ENCODE peak calls at places on chromosomes 16 and 17, in seven cellular contexts. E is cardiac muscle cell; L is hypothalamus; Z is T-helper 1 cell; B is effector CD8-positive, alpha-beta T cell; A is GM04504; N is HCT116. J is an unnamed sample.

GRCh38 chr17:20191066-20191465 is 181.9 kb downstream of the SPECC1 start:
- DNase-seq in E (peak), L (no peak), Z (no peak), B (no peak), A (peak), N (no peak), J (no peak)

GRCh38 chr17:73643012-73643845 is 1.0 kb downstream of the SDK2 start:
- DNase-seq in E (peak), L (peak), Z (no peak), B (no peak), A (no peak), N (no peak), J (no peak)

GRCh38 chr16:13956635-13957196 is 36.8 kb downstream of the ERCC4 start:
- DNase-seq in E (no peak), L (no peak), Z (no peak), B (no peak), A (no peak), N (no peak), J (no peak)

GRCh38 chr16:15811416-15811777 is 45.4 kb downstream of the MYH11 start:
- DNase-seq in E (no peak), L (no peak), Z (no peak), B (no peak), A (no peak), N (no peak), J (no peak)

GRCh38 chr17:8384801-8385335 is 1.9 kb upstream of the RPL26 start:
- DNase-seq in E (peak), L (no peak), Z (no peak), B (no peak), A (peak), N (peak), J (peak)

GRCh38 chr16:79658301-79659001 is 57.9 kb upstream of the MAF start:
- DNase-seq in E (peak), L (no peak), Z (no peak), B (no peak), A (no peak), N (no peak), J (peak)

GRCh38 chr17:34895388-34895787 is 65.9 kb downstream of the CCT6B start:
- DNase-seq in E (no peak), L (no peak), Z (no peak), B (no peak), A (no peak), N (no peak), J (no peak)

GRCh38 chr17:10106067-10106466 is 92.3 kb downstream of the GAS7 start:
- DNase-seq in E (no peak), L (no peak), Z (no peak), B (no peak), A (no peak), N (no peak), J (no peak)

GRCh38 chr17:64661981-64662773 is at the start of gene SMURF2:
- DNase-seq in E (peak), L (peak), Z (peak), B (peak), A (no peak), N (no peak), J (peak)

GRCh38 chr17:9470171-9470570 is 105.4 kb downstream of the STX8 start:
- DNase-seq in E (peak), L (no peak), Z (no peak), B (no peak), A (no peak), N (no peak), J (no peak)

GRCh38 chr17:58336456-58337094 is 8.0 kb upstream of the TSPOAP1 start:
- DNase-seq in E (peak), L (no peak), Z (no peak), B (no peak), A (no peak), N (no peak), J (no peak)

GRCh38 chr16:30762991-30763725 is 1.0 kb downstream of the RNF40 start:
- DNase-seq in E (no peak), L (no peak), Z (no peak), B (no peak), A (no peak), N (no peak), J (no peak)

GRCh38 chr17:68435876-68436842 is 21.1 kb downstream of the WIPI1 start:
- DNase-seq in E (peak), L (peak), Z (peak), B (peak), A (peak), N (peak), J (peak)

GRCh38 chr17:1797323-1797722 is 32.4 kb downstream of the SMYD4 start:
- DNase-seq in E (no peak), L (no peak), Z (no peak), B (no peak), A (no peak), N (no peak), J (no peak)

GRCh38 chr16:87543436-87544191 is 50.8 kb upstream of the ZCCHC14 start:
- DNase-seq in E (peak), L (no peak), Z (no peak), B (no peak), A (no peak), N (no peak), J (no peak)

GRCh38 chr16:85908444-85908843 is 9.5 kb downstream of the IRF8 start:
- DNase-seq in E (no peak), L (no peak), Z (no peak), B (no peak), A (no peak), N (no peak), J (no peak)

GRCh38 chr17:6343736-6344135 is 91.2 kb downstream of the AIPL1 start:
- DNase-seq in E (no peak), L (no peak), Z (no peak), B (no peak), A (no peak), N (no peak), J (no peak)

GRCh38 chr17:43545383-43545632 is 832 bp downstream of the ETV4 start:
- DNase-seq in E (peak), L (no peak), Z (no peak), B (no peak), A (no peak), N (no peak), J (no peak)

GRCh38 chr16:89918453-89919347 is at the start of gene MC1R:
- DNase-seq in E (peak), L (no peak), Z (no peak), B (peak), A (no peak), N (peak), J (no peak)

GRCh38 chr17:43875476-43876147 is 28.6 kb downstream of the CD300LG start:
- DNase-seq in E (no peak), L (no peak), Z (no peak), B (no peak), A (no peak), N (no peak), J (no peak)

GRCh38 chr16:66881014-66881417 is 701 bp downstream of the PDP2 start:
- DNase-seq in E (no peak), L (no peak), Z (no peak), B (no peak), A (no peak), N (no peak), J (no peak)

GRCh38 chr17:69606142-69606800 is 191.8 kb downstream of the MAP2K6 start:
- DNase-seq in E (no peak), L (no peak), Z (no peak), B (no peak), A (no peak), N (no peak), J (no peak)